ENCODE peak calls at places on chromosomes 2 and 18, in ten cellular contexts. One of them, this sample, is unnamed.

GRCh38 chr2:180707867-180708205 is 272.6 kb upstream of the UBE2E3 start:
- DNase-seq in activated CD8-positive, alpha-beta memory T cell treated with anti-CD3 and anti-CD28 coated beads for 24 hours: no peak
- DNase-seq in CD4-positive, alpha-beta memory T cell: no peak
- DNase-seq in effector memory CD8-positive, alpha-beta T cell: no peak
- DNase-seq in KG1: no peak
- DNase-seq in smooth muscle cell of the brain vasculature: peak
- DNase-seq in naive B cell: no peak
- DNase-seq in kidney tubule cell: peak
- DNase-seq in H54: peak
- DNase-seq in posterior vena cava: no peak
- DNase-seq in this sample: no peak

GRCh38 chr2:143717532-143718168 is 588.4 kb downstream of the ARHGAP15 start:
- DNase-seq in activated CD8-positive, alpha-beta memory T cell treated with anti-CD3 and anti-CD28 coated beads for 24 hours: no peak
- DNase-seq in CD4-positive, alpha-beta memory T cell: no peak
- DNase-seq in effector memory CD8-positive, alpha-beta T cell: no peak
- DNase-seq in KG1: no peak
- DNase-seq in smooth muscle cell of the brain vasculature: no peak
- DNase-seq in naive B cell: no peak
- DNase-seq in kidney tubule cell: no peak
- DNase-seq in H54: no peak
- DNase-seq in posterior vena cava: no peak
- DNase-seq in this sample: no peak

GRCh38 chr18:74496508-74497307 is 545 bp downstream of the CNDP2 start:
- DNase-seq in activated CD8-positive, alpha-beta memory T cell treated with anti-CD3 and anti-CD28 coated beads for 24 hours: no peak
- DNase-seq in CD4-positive, alpha-beta memory T cell: peak
- DNase-seq in effector memory CD8-positive, alpha-beta T cell: peak
- DNase-seq in KG1: peak
- DNase-seq in smooth muscle cell of the brain vasculature: no peak
- DNase-seq in naive B cell: no peak
- DNase-seq in kidney tubule cell: peak
- DNase-seq in H54: peak
- DNase-seq in posterior vena cava: peak
- DNase-seq in this sample: peak

GRCh38 chr2:210224660-210225460 is at the start of gene ACADL:
- DNase-seq in activated CD8-positive, alpha-beta memory T cell treated with anti-CD3 and anti-CD28 coated beads for 24 hours: peak
- DNase-seq in CD4-positive, alpha-beta memory T cell: no peak
- DNase-seq in effector memory CD8-positive, alpha-beta T cell: no peak
- DNase-seq in KG1: no peak
- DNase-seq in smooth muscle cell of the brain vasculature: no peak
- DNase-seq in naive B cell: no peak
- DNase-seq in kidney tubule cell: peak
- DNase-seq in H54: no peak
- DNase-seq in posterior vena cava: peak
- DNase-seq in this sample: peak

GRCh38 chr2:219497495-219498279 is 1.0 kb upstream of the GMPPA start:
- DNase-seq in activated CD8-positive, alpha-beta memory T cell treated with anti-CD3 and anti-CD28 coated beads for 24 hours: no peak
- DNase-seq in CD4-positive, alpha-beta memory T cell: peak
- DNase-seq in effector memory CD8-positive, alpha-beta T cell: peak
- DNase-seq in KG1: no peak
- DNase-seq in smooth muscle cell of the brain vasculature: no peak
- DNase-seq in naive B cell: no peak
- DNase-seq in kidney tubule cell: peak
- DNase-seq in H54: peak
- DNase-seq in posterior vena cava: peak
- DNase-seq in this sample: peak

GRCh38 chr2:218659258-218659987 is at the start of the genes BCS1L and ZNF142:
- DNase-seq in activated CD8-positive, alpha-beta memory T cell treated with anti-CD3 and anti-CD28 coated beads for 24 hours: peak
- DNase-seq in CD4-positive, alpha-beta memory T cell: peak
- DNase-seq in effector memory CD8-positive, alpha-beta T cell: peak
- DNase-seq in KG1: peak
- DNase-seq in smooth muscle cell of the brain vasculature: peak
- DNase-seq in naive B cell: peak
- DNase-seq in kidney tubule cell: peak
- DNase-seq in H54: peak
- DNase-seq in posterior vena cava: peak
- DNase-seq in this sample: peak

GRCh38 chr18:45567123-45567522 is 48.2 kb upstream of the SLC14A2 start:
- DNase-seq in activated CD8-positive, alpha-beta memory T cell treated with anti-CD3 and anti-CD28 coated beads for 24 hours: no peak
- DNase-seq in CD4-positive, alpha-beta memory T cell: no peak
- DNase-seq in effector memory CD8-positive, alpha-beta T cell: no peak
- DNase-seq in KG1: no peak
- DNase-seq in smooth muscle cell of the brain vasculature: no peak
- DNase-seq in naive B cell: no peak
- DNase-seq in kidney tubule cell: no peak
- DNase-seq in H54: no peak
- DNase-seq in posterior vena cava: no peak
- DNase-seq in this sample: no peak

GRCh38 chr2:143692162-143692561 is 562.9 kb downstream of the ARHGAP15 start:
- DNase-seq in activated CD8-positive, alpha-beta memory T cell treated with anti-CD3 and anti-CD28 coated beads for 24 hours: no peak
- DNase-seq in CD4-positive, alpha-beta memory T cell: no peak
- DNase-seq in effector memory CD8-positive, alpha-beta T cell: no peak
- DNase-seq in KG1: no peak
- DNase-seq in smooth muscle cell of the brain vasculature: no peak
- DNase-seq in naive B cell: no peak
- DNase-seq in kidney tubule cell: no peak
- DNase-seq in H54: no peak
- DNase-seq in posterior vena cava: no peak
- DNase-seq in this sample: no peak

GRCh38 chr18:44715841-44716240 is 35.2 kb downstream of the SETBP1 start:
- DNase-seq in activated CD8-positive, alpha-beta memory T cell treated with anti-CD3 and anti-CD28 coated beads for 24 hours: no peak
- DNase-seq in CD4-positive, alpha-beta memory T cell: no peak
- DNase-seq in effector memory CD8-positive, alpha-beta T cell: no peak
- DNase-seq in KG1: no peak
- DNase-seq in smooth muscle cell of the brain vasculature: no peak
- DNase-seq in naive B cell: no peak
- DNase-seq in kidney tubule cell: no peak
- DNase-seq in H54: no peak
- DNase-seq in posterior vena cava: no peak
- DNase-seq in this sample: no peak

GRCh38 chr2:60745330-60745729 is 10.7 kb upstream of the PAPOLG start:
- DNase-seq in activated CD8-positive, alpha-beta memory T cell treated with anti-CD3 and anti-CD28 coated beads for 24 hours: no peak
- DNase-seq in CD4-positive, alpha-beta memory T cell: no peak
- DNase-seq in effector memory CD8-positive, alpha-beta T cell: no peak
- DNase-seq in KG1: no peak
- DNase-seq in smooth muscle cell of the brain vasculature: no peak
- DNase-seq in naive B cell: no peak
- DNase-seq in kidney tubule cell: no peak
- DNase-seq in H54: no peak
- DNase-seq in posterior vena cava: no peak
- DNase-seq in this sample: no peak

GRCh38 chr2:196399736-196400691 is 228.6 kb upstream of the STK17B start:
- DNase-seq in activated CD8-positive, alpha-beta memory T cell treated with anti-CD3 and anti-CD28 coated beads for 24 hours: no peak
- DNase-seq in CD4-positive, alpha-beta memory T cell: no peak
- DNase-seq in effector memory CD8-positive, alpha-beta T cell: no peak
- DNase-seq in KG1: no peak
- DNase-seq in smooth muscle cell of the brain vasculature: peak
- DNase-seq in naive B cell: no peak
- DNase-seq in kidney tubule cell: peak
- DNase-seq in H54: peak
- DNase-seq in posterior vena cava: no peak
- DNase-seq in this sample: no peak

GRCh38 chr18:3511980-3512379 is 62.0 kb downstream of the TGIF1 start:
- DNase-seq in activated CD8-positive, alpha-beta memory T cell treated with anti-CD3 and anti-CD28 coated beads for 24 hours: no peak
- DNase-seq in CD4-positive, alpha-beta memory T cell: no peak
- DNase-seq in effector memory CD8-positive, alpha-beta T cell: peak
- DNase-seq in KG1: no peak
- DNase-seq in smooth muscle cell of the brain vasculature: no peak
- DNase-seq in naive B cell: no peak
- DNase-seq in kidney tubule cell: peak
- DNase-seq in H54: no peak
- DNase-seq in posterior vena cava: no peak
- DNase-seq in this sample: peak

GRCh38 chr18:38330573-38330972 is 765.0 kb upstream of the CELF4 start:
- DNase-seq in activated CD8-positive, alpha-beta memory T cell treated with anti-CD3 and anti-CD28 coated beads for 24 hours: no peak
- DNase-seq in CD4-positive, alpha-beta memory T cell: no peak
- DNase-seq in effector memory CD8-positive, alpha-beta T cell: no peak
- DNase-seq in KG1: no peak
- DNase-seq in smooth muscle cell of the brain vasculature: no peak
- DNase-seq in naive B cell: no peak
- DNase-seq in kidney tubule cell: no peak
- DNase-seq in H54: no peak
- DNase-seq in posterior vena cava: no peak
- DNase-seq in this sample: no peak

GRCh38 chr2:14756122-14756541 is 123.6 kb downstream of the LRATD1 start:
- DNase-seq in activated CD8-positive, alpha-beta memory T cell treated with anti-CD3 and anti-CD28 coated beads for 24 hours: no peak
- DNase-seq in CD4-positive, alpha-beta memory T cell: no peak
- DNase-seq in effector memory CD8-positive, alpha-beta T cell: no peak
- DNase-seq in KG1: no peak
- DNase-seq in smooth muscle cell of the brain vasculature: no peak
- DNase-seq in naive B cell: no peak
- DNase-seq in kidney tubule cell: peak
- DNase-seq in H54: no peak
- DNase-seq in posterior vena cava: no peak
- DNase-seq in this sample: no peak

GRCh38 chr18:58661423-58661822 is 9.8 kb upstream of the MALT1 start:
- DNase-seq in activated CD8-positive, alpha-beta memory T cell treated with anti-CD3 and anti-CD28 coated beads for 24 hours: no peak
- DNase-seq in CD4-positive, alpha-beta memory T cell: no peak
- DNase-seq in effector memory CD8-positive, alpha-beta T cell: no peak
- DNase-seq in KG1: no peak
- DNase-seq in smooth muscle cell of the brain vasculature: no peak
- DNase-seq in naive B cell: no peak
- DNase-seq in kidney tubule cell: no peak
- DNase-seq in H54: no peak
- DNase-seq in posterior vena cava: no peak
- DNase-seq in this sample: no peak

GRCh38 chr2:197707316-197708213 is 2.4 kb downstream of the MARS2 start:
- DNase-seq in activated CD8-positive, alpha-beta memory T cell treated with anti-CD3 and anti-CD28 coated beads for 24 hours: no peak
- DNase-seq in CD4-positive, alpha-beta memory T cell: no peak
- DNase-seq in effector memory CD8-positive, alpha-beta T cell: no peak
- DNase-seq in KG1: peak
- DNase-seq in smooth muscle cell of the brain vasculature: no peak
- DNase-seq in naive B cell: peak
- DNase-seq in kidney tubule cell: peak
- DNase-seq in H54: peak
- DNase-seq in posterior vena cava: no peak
- DNase-seq in this sample: peak